ENCODE peak calls at places on chromosome 3, in five cellular contexts. C is SK-MEL-5; I is stimulated activated CD4-positive, alpha-beta T cell treated with anti-CD3 and anti-CD28 coated beads, Interleukin-15, amount 100 ng/mL, for 1 hour; S is activated CD4-positive, alpha-beta T cell treated with anti-CD3 and anti-CD28 coated beads, Interleukin-2, amount 10 ng/mL, durations not matched to agents 7 days and 5 days; D is NCI-H2227 treated with DMSO at 0.1 percent for 48 hours. X is an unnamed sample.

GRCh38 chr3:14534379-14535191 is 5.6 kb downstream of the GRIP2 start:
- DNase-seq in S (no peak), I (no peak), D (peak; percentile 79), C (no peak), X (no peak)

GRCh38 chr3:168040624-168041208 is 55.0 kb downstream of the GOLIM4 start:
- DNase-seq in D (peak; percentile 15), C (peak; percentile 83), S (peak; percentile 9), I (no peak), X (no peak)

GRCh38 chr3:179929091-179929529 is 107.6 kb downstream of the PEX5L start:
- DNase-seq in D (peak; percentile 57), I (no peak), C (peak; percentile 75), S (peak; percentile 43), X (no peak)

GRCh38 chr3:17619952-17620351 is 122.5 kb downstream of the TBC1D5 start:
- DNase-seq in D (no peak), I (no peak), C (no peak), S (no peak), X (no peak)

GRCh38 chr3:139342054-139342453 is 1.8 kb upstream of the MRPS22 start:
- DNase-seq in D (no peak), C (no peak), S (no peak), I (no peak), X (no peak)

GRCh38 chr3:44184319-44184953 is 57.2 kb upstream of the TOPAZ1 start:
- DNase-seq in C (no peak), I (no peak), D (no peak), S (no peak), X (no peak)

GRCh38 chr3:78337801-78338211 is 1297.9 kb downstream of the ROBO2 start:
- DNase-seq in I (no peak), S (no peak), C (no peak), D (no peak), X (no peak)

GRCh38 chr3:23254287-23254686 is 51.2 kb downstream of the UBE2E2 start:
- DNase-seq in S (no peak), C (no peak), D (no peak), I (no peak), X (no peak)

GRCh38 chr3:112111785-112112402 is 21.2 kb downstream of the GCSAM start:
- DNase-seq in C (peak; percentile 84), D (no peak), I (peak; percentile 20), S (peak; percentile 79), X (peak; percentile 85)

GRCh38 chr3:56940331-56940730 is 120.1 kb upstream of the SPATA12 start:
- DNase-seq in D (no peak), I (no peak), C (no peak), S (no peak), X (no peak)

GRCh38 chr3:196992461-196993065 is 23.9 kb upstream of the PIGZ start:
- DNase-seq in I (no peak), C (no peak), D (no peak), S (no peak), X (no peak)

GRCh38 chr3:139074565-139075115 is 29.9 kb upstream of the PRR23C start:
- DNase-seq in C (no peak), S (no peak), I (no peak), D (no peak), X (no peak)

GRCh38 chr3:53180305-53181023 is 19.5 kb downstream of the PRKCD start:
- DNase-seq in C (no peak), S (no peak), D (no peak), I (no peak), X (no peak)

GRCh38 chr3:8500208-8500961 is 1.2 kb upstream of the LMCD1 start:
- DNase-seq in C (peak; percentile 86), S (no peak), D (no peak), I (no peak), X (no peak)

GRCh38 chr3:106249159-106249558 is 380.3 kb upstream of the CBLB start:
- DNase-seq in D (no peak), I (no peak), C (no peak), S (no peak), X (no peak)

GRCh38 chr3:110965976-110966375 is 105.6 kb upstream of the NECTIN3 start:
- DNase-seq in S (no peak), C (no peak), I (no peak), D (no peak), X (no peak)

GRCh38 chr3:147358144-147358992 is 48.0 kb downstream of the ZIC4 start:
- DNase-seq in D (no peak), I (no peak), C (no peak), S (no peak), X (no peak)

GRCh38 chr3:81425198-81425868 is 336.1 kb downstream of the GBE1 start:
- DNase-seq in I (no peak), D (no peak), C (no peak), S (no peak), X (no peak)

GRCh38 chr3:14822875-14823807 is 4.4 kb downstream of the FGD5 start:
- DNase-seq in D (no peak), S (no peak), I (no peak), C (no peak), X (no peak)

X was measured in Peyer's patch.